ENCODE peak calls at places on chromosome 19, in six cellular contexts. I is glutamatergic neuron, Y is astrocyte of the spinal cord, C is omental fat pad, L is pancreas, B is cardiac fibroblast. J is an unnamed sample.
A peak's percentile ranks its signal among the peaks of the same experiment; 100 is the strongest.

GRCh38 chr19:29593869-29594268 is 12.2 kb upstream of the POP4 start:
- DNase-seq in Y (no peak), I (no peak), C (no peak), B (no peak), L (no peak), J (no peak)

GRCh38 chr19:13051581-13052165 is 51.0 kb downstream of the LYL1 start:
- DNase-seq in C (no peak), B (peak; percentile 52), I (peak; percentile 83), Y (peak; percentile 62), L (peak; percentile 60), J (no peak)

GRCh38 chr19:55097864-55098715 is 19.3 kb downstream of the PPP1R12C start:
- DNase-seq in B (no peak), Y (no peak), L (no peak), I (no peak), C (no peak), J (no peak)

GRCh38 chr19:8665468-8666213 is 33.0 kb downstream of the ACTL9 start:
- DNase-seq in Y (no peak), B (no peak), C (no peak), I (no peak), L (no peak), J (no peak)

GRCh38 chr19:55597493-55597892 is 1.8 kb downstream of the FIZ1 start:
- DNase-seq in I (no peak), B (no peak), Y (no peak), C (no peak), L (no peak), J (no peak)

GRCh38 chr19:3065675-3066357 is 3.5 kb upstream of the TLE5 start:
- DNase-seq in L (peak; percentile 66), Y (no peak), B (no peak), C (no peak), I (no peak), J (no peak)

GRCh38 chr19:53808710-53809125 is 15.4 kb downstream of the NLRP12 start:
- DNase-seq in C (no peak), L (no peak), I (no peak), B (peak; percentile 74), Y (peak; percentile 24), J (peak; percentile 55)

GRCh38 chr19:53868091-53868891 is 608 bp downstream of the MYADM start:
- DNase-seq in C (no peak), Y (peak; percentile 53), B (peak; percentile 78), I (peak; percentile 40), L (peak; percentile 48), J (peak; percentile 72)

GRCh38 chr19:12180377-12180776 is 17.5 kb downstream of the ZNF136 start:
- DNase-seq in B (no peak), I (no peak), C (no peak), Y (no peak), L (no peak), J (no peak)

GRCh38 chr19:35348909-35349611 is 1.4 kb downstream of the FFAR1 start:
- DNase-seq in I (no peak), B (no peak), Y (no peak), C (peak; percentile 5), L (no peak), J (no peak)

GRCh38 chr19:8569066-8569761 is 8.0 kb downstream of the MYO1F start:
- DNase-seq in C (no peak), Y (peak; percentile 96), I (no peak), L (no peak), B (peak; percentile 89), J (peak; percentile 97)

GRCh38 chr19:38433268-38433733 is at the start of gene RYR1:
- DNase-seq in Y (no peak), I (peak; percentile 81), C (peak; percentile 36), L (no peak), B (peak; percentile 26), J (no peak)

GRCh38 chr19:16520074-16520973 is 21.9 kb downstream of the CHERP start:
- DNase-seq in C (no peak), I (no peak), B (no peak), L (no peak), Y (no peak), J (no peak)

GRCh38 chr19:11942843-11943108 is 17.9 kb downstream of the ZNF700 start:
- DNase-seq in B (no peak), C (no peak), I (no peak), Y (peak; percentile 22), L (no peak), J (no peak)

GRCh38 chr19:7450243-7451223 is 38.3 kb downstream of the PEX11G start:
- DNase-seq in B (peak; percentile 35), L (no peak), I (no peak), C (no peak), Y (peak; percentile 55), J (peak; percentile 23)

GRCh38 chr19:18118420-18119242 is 21.1 kb downstream of the MAST3 start:
- DNase-seq in C (no peak), Y (no peak), L (peak; percentile 59), B (peak; percentile 45), I (no peak), J (no peak)

GRCh38 chr19:47470447-47471195 is 1.1 kb downstream of the SLC8A2 start:
- DNase-seq in I (no peak), C (no peak), Y (no peak), B (no peak), L (no peak), J (no peak)

GRCh38 chr19:33700408-33700757 is 78.6 kb downstream of the CHST8 start:
- DNase-seq in Y (no peak), I (no peak), L (no peak), B (no peak), C (no peak), J (no peak)

GRCh38 chr19:40191836-40192646 is 815 bp downstream of the MAP3K10 start:
- DNase-seq in Y (peak; percentile 12), I (peak; percentile 78), B (peak; percentile 35), C (no peak), L (peak; percentile 14), J (peak; percentile 20)

GRCh38 chr19:10006335-10006708 is 4.0 kb downstream of the COL5A3 start:
- DNase-seq in C (no peak), I (no peak), B (peak; percentile 64), L (no peak), Y (peak; percentile 49), J (peak; percentile 83)

GRCh38 chr19:7655581-7655980 is 13.3 kb upstream of the RETN start:
- DNase-seq in B (no peak), I (no peak), Y (no peak), L (no peak), C (no peak), J (no peak)

GRCh38 chr19:17294051-17294891 is 9.0 kb downstream of the ABHD8 start:
- DNase-seq in Y (no peak), L (no peak), B (no peak), I (peak; percentile 67), C (no peak), J (no peak)

DNA sequence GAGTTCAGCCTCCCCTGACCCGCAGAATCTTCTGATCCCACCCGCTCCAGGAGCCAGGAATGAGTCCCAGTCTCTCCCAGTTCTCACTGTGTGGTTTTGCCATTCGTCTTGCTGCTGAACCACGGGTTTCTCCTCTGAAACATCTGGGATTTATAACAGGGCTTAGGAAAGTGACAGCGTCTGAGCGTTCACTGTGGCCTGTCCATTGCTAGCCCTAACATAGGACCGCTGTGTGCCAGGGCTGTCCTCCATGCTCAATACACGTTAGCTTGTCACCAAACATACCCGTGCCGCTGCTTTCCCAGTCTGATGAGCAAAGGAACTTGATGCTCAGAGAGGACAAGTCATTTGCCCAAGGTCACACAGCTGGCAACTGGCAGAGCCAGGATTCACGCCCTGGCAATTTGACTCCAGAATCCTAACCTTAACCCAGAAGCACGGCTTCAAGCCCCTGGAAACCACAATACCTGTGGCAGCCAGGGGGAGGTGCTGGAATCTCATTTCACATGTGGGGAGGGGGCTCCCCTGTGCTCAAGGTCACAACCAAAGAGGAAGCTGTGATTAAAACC is 1.1 kb upstream of the APOE start:
- DNase-seq in Y (no peak), C (no peak), B (no peak), L (no peak), I (no peak), J (no peak)
- TF ChIP-seq CTCF in Y (peak; percentile 20), C (no peak), B (no peak), L (no peak), I (no peak), J (peak; percentile 24)

GRCh38 chr19:1274081-1274851 is 1.1 kb upstream of the FAM174C start:
- DNase-seq in B (no peak), I (no peak), Y (no peak), C (no peak), L (peak; percentile 58), J (no peak)
- TF ChIP-seq CTCF in B (no peak), I (no peak), Y (no peak), C (no peak), L (no peak), J (no peak)

GRCh38 chr19:32475393-32475792 is 69.8 kb downstream of the DPY19L3 start:
- DNase-seq in I (no peak), L (no peak), Y (no peak), C (no peak), B (no peak), J (no peak)

GRCh38 chr19:32471811-32472210 is 66.2 kb downstream of the DPY19L3 start:
- DNase-seq in C (no peak), I (no peak), L (no peak), Y (no peak), B (no peak), J (no peak)

GRCh38 chr19:32469796-32470195 is 64.2 kb downstream of the DPY19L3 start:
- DNase-seq in I (peak; percentile 65), B (no peak), L (no peak), C (no peak), Y (no peak), J (peak; percentile 3)

GRCh38 chr19:32465176-32465575 is 59.6 kb downstream of the DPY19L3 start:
- DNase-seq in L (no peak), Y (no peak), C (no peak), I (no peak), B (no peak), J (no peak)

GRCh38 chr19:32471095-32471494 is 65.5 kb downstream of the DPY19L3 start:
- DNase-seq in I (peak; percentile 24), B (no peak), L (no peak), C (no peak), Y (no peak), J (no peak)
- TF ChIP-seq CTCF in I (no peak), B (no peak), L (no peak), C (no peak), Y (no peak), J (no peak)

GRCh38 chr19:43430142-43430710 is 15.5 kb downstream of the TEX101 start:
- DNase-seq in L (no peak), B (peak; percentile 48), C (no peak), Y (no peak), I (no peak), J (no peak)
- TF ChIP-seq CTCF in L (no peak), B (peak; percentile 11), C (no peak), Y (no peak), I (peak; percentile 23), J (peak; percentile 29)

DNA sequence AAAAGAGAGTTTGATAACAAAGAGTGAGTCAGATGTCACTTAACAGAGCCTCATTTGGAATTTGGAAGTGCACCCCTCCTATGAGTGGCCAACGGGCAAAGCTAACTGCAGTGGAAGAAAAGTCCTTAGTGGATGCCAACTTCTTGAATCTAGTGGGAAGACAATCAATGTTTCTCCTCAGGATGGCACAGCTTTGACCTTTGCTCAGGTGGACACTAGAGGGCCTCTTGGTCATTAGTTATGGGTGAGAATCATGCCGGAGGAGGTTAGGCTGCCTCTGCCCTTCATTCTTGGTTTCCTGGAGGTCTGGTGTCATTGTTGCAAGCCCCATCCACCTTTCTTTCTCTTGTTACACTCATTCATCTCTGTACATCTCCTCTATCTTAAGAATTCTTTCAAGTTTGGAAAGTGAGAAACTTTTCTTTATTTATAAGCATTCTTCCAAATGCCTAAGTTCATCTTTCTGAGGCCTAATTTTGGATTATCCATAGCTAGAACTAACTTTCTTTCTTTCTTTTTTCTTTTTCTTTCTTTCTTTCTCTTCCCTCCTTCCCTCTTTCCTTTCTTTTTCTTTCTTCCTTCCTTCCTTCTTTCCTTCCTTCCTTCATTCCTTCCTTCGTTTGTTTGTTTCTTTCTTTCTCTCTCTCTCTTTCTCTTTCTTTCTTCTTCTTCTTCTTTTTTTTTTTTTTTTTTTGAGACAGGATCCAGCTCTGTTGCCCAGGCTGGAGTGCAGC is 327.2 kb upstream of the TSHZ3 start:
- DNase-seq in C (no peak), Y (no peak), I (no peak), B (peak; percentile 6), L (no peak), J (no peak)
- TF ChIP-seq CTCF in C (no peak), Y (no peak), I (no peak), B (no peak), L (no peak), J (peak; percentile 9)